ENCODE peak calls at places on chromosomes 1 and 21, in ten cellular contexts. V is CD4-positive, CD25-positive, alpha-beta regulatory T cell; C is astrocyte; R is mammary epithelial cell; S is A549; B is ovary; Q is left lung; K is vagina; Z is cardiac muscle cell; E is spleen. L is an unnamed sample.

GRCh38 chr1:52281518-52281917 is 84.5 kb downstream of the CC2D1B start:
- DNase-seq in K (no peak), R (no peak), E (no peak), S (no peak), Q (no peak), Z (peak; percentile 71), C (peak; percentile 71), V (no peak), B (no peak), L (peak; percentile 44)

GRCh38 chr1:241600496-241600901 is 39.7 kb downstream of the CHML start:
- DNase-seq in E (no peak), C (peak; percentile 27), R (no peak), B (no peak), V (no peak), S (no peak), Q (no peak), Z (peak; percentile 19), K (no peak), L (no peak)

GRCh38 chr1:86277909-86278308 is 118.2 kb downstream of the ODF2L start:
- DNase-seq in Q (no peak), V (no peak), B (no peak), S (no peak), K (no peak), C (no peak), R (peak; percentile 4), E (no peak), Z (no peak), L (no peak)

GRCh38 chr1:61353797-61354406 is 271.5 kb downstream of the NFIA start:
- DNase-seq in Q (no peak), R (no peak), V (no peak), C (no peak), Z (no peak), B (no peak), E (no peak), S (no peak), K (no peak), L (no peak)

GRCh38 chr21:23968722-23969647 is 1638.3 kb downstream of the MRPL39 start:
- DNase-seq in V (peak; percentile 82), K (no peak), R (no peak), Z (no peak), E (peak; percentile 88), C (no peak), S (no peak), Q (no peak), B (no peak), L (peak; percentile 18)

GRCh38 chr1:172135076-172135672 is 285.3 kb upstream of the C1orf105 start:
- DNase-seq in R (no peak), B (no peak), K (no peak), V (peak; percentile 53), Z (no peak), C (no peak), E (no peak), S (peak; percentile 8), Q (no peak), L (no peak)

GRCh38 chr1:58815680-58816071 is 31.8 kb upstream of the JUN start:
- DNase-seq in V (peak; percentile 21), R (peak; percentile 58), B (no peak), Q (no peak), C (no peak), E (no peak), S (peak; percentile 41), K (no peak), Z (no peak), L (peak; percentile 26)

GRCh38 chr21:33968998-33969353 is 53.4 kb upstream of the ATP5PO start:
- DNase-seq in B (no peak), R (no peak), S (no peak), Z (no peak), K (peak; percentile 20), V (no peak), Q (no peak), C (no peak), E (no peak), L (peak; percentile 14)

GRCh38 chr1:99503276-99503747 is 142.6 kb upstream of the PALMD start:
- DNase-seq in S (no peak), B (no peak), Z (peak; percentile 97), Q (no peak), V (no peak), K (no peak), R (peak; percentile 77), E (no peak), C (peak; percentile 67), L (peak; percentile 10)

GRCh38 chr1:10965621-10966226 is 46.7 kb upstream of the TARDBP start:
- DNase-seq in S (no peak), R (peak; percentile 24), V (no peak), Z (peak; percentile 42), C (no peak), Q (peak; percentile 81), K (no peak), E (no peak), B (peak; percentile 61), L (no peak)

GRCh38 chr1:34166191-34167090 is 1.4 kb upstream of the CSMD2 start:
- DNase-seq in Q (no peak), V (no peak), Z (peak; percentile 17), E (no peak), R (no peak), B (no peak), K (no peak), S (no peak), C (peak; percentile 16), L (no peak)
- H3K4me3 ChIP-seq in Q (no peak overlapping the region), V (no peak overlapping the region), Z (no peak overlapping the region), E (no peak overlapping the region), R (no peak overlapping the region), B (no peak overlapping the region), K (peak overlapping the region; percentile 21), S (no peak overlapping the region), C (peak overlapping the region; percentile 55), L (no peak overlapping the region)

GRCh38 chr1:89725676-89726075 is 92.8 kb downstream of the LRRC8C start:
- DNase-seq in E (no peak), B (no peak), K (no peak), S (no peak), Q (no peak), Z (no peak), V (no peak), R (no peak), C (no peak), L (no peak)

GRCh38 chr1:89724369-89725015 is 91.6 kb downstream of the LRRC8C start:
- DNase-seq in Z (peak; percentile 43), Q (peak; percentile 40), S (no peak), K (no peak), R (peak; percentile 87), V (peak; percentile 56), C (peak; percentile 47), B (no peak), E (peak; percentile 72), L (no peak)

GRCh38 chr1:89723863-89724262 is 90.9 kb downstream of the LRRC8C start:
- DNase-seq in R (no peak), Q (no peak), V (no peak), C (no peak), Z (peak; percentile 81), B (no peak), K (no peak), E (no peak), S (no peak), L (no peak)

GRCh38 chr1:89723144-89723543 is 90.2 kb downstream of the LRRC8C start:
- DNase-seq in Q (no peak), S (no peak), B (no peak), V (no peak), K (no peak), Z (no peak), R (no peak), E (no peak), C (no peak), L (no peak)

DNA sequence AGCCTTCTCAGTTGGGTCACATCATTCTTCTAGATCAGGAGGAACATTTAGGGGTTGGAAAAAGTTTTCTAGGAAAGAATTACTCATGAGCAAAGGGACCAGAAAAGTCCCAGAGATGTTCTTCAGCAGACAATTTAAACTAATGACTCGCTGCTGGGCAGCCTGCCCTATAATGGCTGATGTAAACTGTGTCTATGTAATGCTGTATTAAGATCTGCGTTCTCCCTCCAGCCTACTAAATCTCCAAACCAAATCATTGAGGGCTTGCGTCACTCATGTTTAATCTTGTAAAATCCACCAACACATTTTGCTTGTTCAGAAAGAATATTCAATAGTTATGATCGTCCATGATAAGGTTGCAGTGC is 92.1 kb downstream of the LRRC8C start:
- DNase-seq in C (peak; percentile 76), B (no peak), Z (peak; percentile 74), E (no peak), Q (no peak), R (peak; percentile 81), V (no peak), S (no peak), K (no peak), L (peak; percentile 20)
- H3K27ac ChIP-seq in C (peak overlapping the region; percentile 53), B (no peak overlapping the region), Z (no peak overlapping the region), E (peak overlapping the region; percentile 79), Q (peak overlapping the region; percentile 78), R (peak overlapping the region; percentile 70), V (no peak overlapping the region), S (no peak overlapping the region), K (peak overlapping the region; percentile 20), L (no peak overlapping the region)

GRCh38 chr1:33235521-33235920 is 20.8 kb upstream of the ZNF362 start:
- DNase-seq in Z (no peak), C (no peak), B (no peak), V (no peak), S (no peak), E (no peak), K (no peak), Q (no peak), R (no peak), L (no peak)
- H3K4me3 ChIP-seq in Z (no peak overlapping the region), C (no peak overlapping the region), B (no peak overlapping the region), V (no peak overlapping the region), S (no peak overlapping the region), E (no peak overlapping the region), K (no peak overlapping the region), Q (no peak overlapping the region), R (no peak overlapping the region), L (no peak overlapping the region)

GRCh38 chr1:36207339-36207738 is 16.9 kb upstream of the THRAP3 start:
- DNase-seq in E (no peak), K (no peak), V (no peak), Q (peak; percentile 54), C (peak; percentile 75), R (no peak), B (no peak), Z (peak; percentile 82), S (no peak), L (peak; percentile 42)
- H3K27ac ChIP-seq in E (no peak overlapping the region), K (no peak overlapping the region), V (no peak overlapping the region), Q (no peak overlapping the region), C (no peak overlapping the region), R (no peak overlapping the region), B (no peak overlapping the region), Z (no peak overlapping the region), S (peak overlapping the region; percentile 60), L (no peak overlapping the region)

DNA sequence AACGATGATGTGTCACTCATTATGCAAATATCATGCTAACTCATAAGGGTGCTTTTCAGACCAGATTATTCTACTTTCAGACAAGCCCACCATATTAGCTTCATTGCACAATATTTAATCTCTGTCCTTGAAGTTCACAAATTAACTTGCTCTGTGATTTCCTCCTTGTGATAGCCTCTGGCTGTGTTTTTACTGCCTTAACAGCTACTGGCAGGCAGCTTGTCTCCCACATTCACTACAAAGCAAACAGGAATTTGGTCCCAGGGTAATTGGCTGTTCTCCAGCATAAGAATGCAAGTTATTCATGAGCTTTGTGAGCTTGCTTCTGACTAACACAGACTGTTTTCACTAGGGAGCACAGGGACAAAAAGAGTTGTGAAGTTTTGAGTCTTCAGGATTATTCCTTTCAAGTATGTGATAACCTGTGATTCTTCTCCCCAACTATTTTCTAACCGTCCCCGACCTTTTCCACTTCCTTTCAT is 87.9 kb upstream of the HMCN1 start:
- DNase-seq in K (no peak), C (peak; percentile 99), S (peak; percentile 68), R (peak; percentile 99), B (no peak), V (peak; percentile 21), Q (no peak), Z (peak; percentile 99), E (no peak), L (peak; percentile 99)
- H3K4me3 ChIP-seq in K (no peak overlapping the region), C (peak overlapping the region; percentile 18), S (peak overlapping the region; percentile 14), R (peak overlapping the region; percentile 22), B (no peak overlapping the region), V (peak overlapping the region; percentile 75), Q (no peak overlapping the region), Z (no peak overlapping the region), E (no peak overlapping the region), L (no peak overlapping the region)

GRCh38 chr21:21971384-21971783 is 973.2 kb downstream of the NCAM2 start:
- DNase-seq in C (no peak), S (no peak), Z (no peak), Q (no peak), B (no peak), E (no peak), K (no peak), R (no peak), V (no peak), L (no peak)
- H3K27ac ChIP-seq in C (no peak overlapping the region), S (no peak overlapping the region), Z (no peak overlapping the region), Q (no peak overlapping the region), B (no peak overlapping the region), E (no peak overlapping the region), K (no peak overlapping the region), R (no peak overlapping the region), V (no peak overlapping the region), L (no peak overlapping the region)

L was measured in brain microvascular endothelial cell.